ENCODE peak calls at places on chromosomes 13 and 19, in four cellular contexts. Z, N, J and W are unnamed samples.

GRCh38 chr13:50400930-50401553 is 385.8 kb downstream of the KCNRG start:
- DNase-seq in Z (peak; percentile 73), N (peak; percentile 73), J (no peak), W (peak; percentile 88)

GRCh38 chr13:53254495-53254894 is 225.9 kb downstream of the OLFM4 start:
- DNase-seq in Z (no peak), N (no peak), J (no peak), W (peak; percentile 0)

GRCh38 chr19:46821512-46822359 is 28.9 kb downstream of the AP2S1 start:
- DNase-seq in Z (no peak), N (no peak), J (peak; percentile 78), W (no peak)

GRCh38 chr19:53467138-53467502 is 413 bp upstream of the ZNF813 start:
- DNase-seq in Z (no peak), N (no peak), J (no peak), W (no peak)

GRCh38 chr19:56112313-56112709 is 8.8 kb downstream of the ZNF787 start:
- DNase-seq in Z (no peak), N (no peak), J (no peak), W (no peak)

GRCh38 chr19:32627714-32628253 is 46.8 kb downstream of the PDCD5 start:
- DNase-seq in Z (no peak), N (no peak), J (no peak), W (peak; percentile 5)

GRCh38 chr13:44629465-44630183 is 53.5 kb upstream of the TSC22D1 start:
- DNase-seq in Z (no peak), N (no peak), J (no peak), W (peak; percentile 88)

GRCh38 chr19:29201849-29202248 is 11.1 kb downstream of the UQCRFS1 start:
- DNase-seq in Z (no peak), N (no peak), J (no peak), W (no peak)

GRCh38 chr13:63737418-63737817 is 2321.8 kb upstream of the PCDH20 start:
- DNase-seq in Z (no peak), N (no peak), J (peak; percentile 56), W (no peak)

GRCh38 chr19:39127812-39128510 is 2.4 kb downstream of the PAK4 start:
- DNase-seq in Z (no peak), N (no peak), J (no peak), W (no peak)

GRCh38 chr19:29805026-29805925 is 6.5 kb upstream of the CCNE1 start:
- DNase-seq in Z (peak; percentile 14), N (no peak), J (no peak), W (no peak)

GRCh38 chr19:12880551-12881171 is 588 bp downstream of the DNASE2 start:
- DNase-seq in Z (no peak), N (peak; percentile 5), J (peak; percentile 78), W (peak; percentile 41)

GRCh38 chr13:78608705-78609463 is 5.5 kb upstream of the POU4F1 start:
- DNase-seq in Z (no peak), N (no peak), J (no peak), W (no peak)

GRCh38 chr13:44311011-44311481 is 62.6 kb upstream of the SERP2 start:
- DNase-seq in Z (no peak), N (no peak), J (peak; percentile 70), W (no peak)

GRCh38 chr13:106101201-106101600 is 434.3 kb downstream of the EFNB2 start:
- DNase-seq in Z (no peak), N (no peak), J (no peak), W (no peak)

GRCh38 chr13:76331948-76332712 is 554.1 kb downstream of the KCTD12 start:
- DNase-seq in Z (peak; percentile 44), N (peak; percentile 47), J (no peak), W (no peak)

GRCh38 chr19:9171393-9171991 is 7.3 kb upstream of the OR7D2 start:
- DNase-seq in Z (no peak), N (no peak), J (no peak), W (no peak)

GRCh38 chr13:97254809-97255208 is 32.7 kb downstream of the MBNL2 start:
- DNase-seq in Z (peak; percentile 72), N (no peak), J (no peak), W (no peak)

GRCh38 chr19:57664269-57665127 is 4.2 kb upstream of the ZSCAN4 start:
- DNase-seq in Z (peak; percentile 66), N (peak; percentile 2), J (peak; percentile 65), W (peak; percentile 88)

GRCh38 chr19:38070573-38070972 is 153.4 kb downstream of the DPF1 start:
- DNase-seq in Z (peak; percentile 64), N (peak; percentile 29), J (no peak), W (peak; percentile 30)

GRCh38 chr19:18543814-18544475 is 572 bp upstream of the FKBP8 start:
- DNase-seq in Z (peak; percentile 84), N (peak; percentile 62), J (peak; percentile 72), W (peak; percentile 32)

GRCh38 chr13:90872491-90873025 is 474.9 kb upstream of the MIR17HG start:
- DNase-seq in Z (no peak), N (no peak), J (no peak), W (no peak)

GRCh38 chr19:32407004-32407992 is 1.7 kb downstream of the DPY19L3 start:
- DNase-seq in Z (peak; percentile 53), N (peak; percentile 12), J (peak; percentile 80), W (peak; percentile 93)

GRCh38 chr13:110756268-110756667 is 42.8 kb downstream of the ING1 start:
- DNase-seq in Z (peak; percentile 44), N (peak; percentile 90), J (no peak), W (no peak)

GRCh38 chr19:23305555-23305954 is 55.4 kb upstream of the ZNF724 start:
- DNase-seq in Z (no peak), N (no peak), J (no peak), W (no peak)

GRCh38 chr13:110356362-110356761 is 49.3 kb downstream of the COL4A2 start:
- DNase-seq in Z (no peak), N (no peak), J (no peak), W (no peak)

GRCh38 chr13:22662771-22663170 is 518.0 kb upstream of the SGCG start:
- DNase-seq in Z (no peak), N (no peak), J (no peak), W (no peak)

GRCh38 chr19:38698225-38699026 is 45.8 kb downstream of the CAPN12 start:
- DNase-seq in Z (no peak), N (no peak), J (no peak), W (no peak)

GRCh38 chr19:32039446-32039845 is 306.0 kb upstream of the ZNF507 start:
- DNase-seq in Z (no peak), N (no peak), J (no peak), W (no peak)

GRCh38 chr13:110176431-110176830 is 130.5 kb downstream of the COL4A1 start:
- DNase-seq in Z (no peak), N (no peak), J (peak; percentile 55), W (no peak)

GRCh38 chr19:7426986-7427385 is 61.8 kb downstream of the PEX11G start:
- DNase-seq in Z (no peak), N (no peak), J (no peak), W (no peak)

DNA sequence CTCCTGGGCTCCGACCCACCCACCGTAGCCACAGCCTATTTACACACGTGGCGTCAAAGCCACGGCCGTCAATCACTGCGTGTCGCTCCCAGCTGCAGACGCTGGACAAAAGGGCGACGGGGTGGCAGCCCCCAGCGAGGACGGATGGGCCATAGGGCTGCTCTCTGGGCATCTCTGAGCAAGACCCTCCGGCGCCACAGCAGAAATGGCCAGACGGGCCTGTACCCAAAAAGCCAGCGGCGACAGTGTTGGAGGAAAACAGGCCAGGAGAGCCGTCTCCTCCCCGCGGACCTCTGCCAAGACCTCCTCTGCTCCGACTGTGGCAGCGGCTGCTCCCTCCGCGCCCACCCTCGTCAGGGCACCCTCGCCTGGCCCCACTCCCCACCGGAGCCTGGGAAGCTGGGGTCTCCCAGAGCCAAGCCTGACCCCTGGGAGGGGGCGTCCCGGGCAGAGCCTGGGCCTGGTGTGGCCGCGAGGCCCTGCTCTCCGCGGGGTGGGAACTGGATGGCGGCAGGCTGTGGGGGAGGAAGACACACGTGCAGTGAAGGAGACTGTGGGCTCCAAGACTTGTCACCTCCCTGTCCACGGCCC is 2.7 kb downstream of the C2CD4C start:
- DNase-seq in Z (no peak), N (no peak), J (peak; percentile 63), W (no peak)
- H3K4me3 ChIP-seq in Z (no peak overlapping the region), N (no peak overlapping the region), J (no peak overlapping the region), W (no peak overlapping the region)

GRCh38 chr19:17538684-17539287 is 16.7 kb upstream of the COLGALT1 start:
- DNase-seq in Z (peak; percentile 36), N (no peak), J (no peak), W (no peak)
- H3K27ac ChIP-seq in Z (no peak overlapping the region), N (no peak overlapping the region), J (peak overlapping the region; percentile 63), W (no peak overlapping the region)

GRCh38 chr19:43847884-43848283 is 20.8 kb downstream of the ZNF283 start:
- DNase-seq in Z (no peak), N (no peak), J (no peak), W (no peak)

GRCh38 chr19:43841990-43842389 is 14.9 kb downstream of the ZNF283 start:
- DNase-seq in Z (no peak), N (no peak), J (no peak), W (no peak)

GRCh38 chr19:43848821-43849220 is 21.7 kb downstream of the ZNF283 start:
- DNase-seq in Z (no peak), N (no peak), J (no peak), W (no peak)

DNA sequence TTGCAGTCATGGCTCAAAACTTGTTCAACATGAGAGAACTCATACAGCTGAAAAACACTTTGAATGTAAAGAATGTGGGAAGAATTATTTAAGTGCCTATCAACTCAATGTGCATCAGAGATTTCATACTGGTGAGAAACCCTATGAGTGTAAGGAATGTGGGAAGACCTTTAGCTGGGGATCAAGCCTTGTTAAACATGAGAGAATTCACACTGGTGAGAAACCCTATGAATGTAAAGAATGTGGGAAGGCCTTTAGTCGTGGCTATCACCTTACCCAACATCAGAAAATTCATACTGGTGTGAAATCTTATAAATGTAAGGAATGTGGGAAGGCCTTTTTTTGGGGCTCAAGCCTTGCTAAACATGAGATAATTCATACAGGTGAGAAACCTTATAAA is 20.1 kb downstream of the ZNF283 start:
- DNase-seq in Z (no peak), N (no peak), J (no peak), W (no peak)
- H3K4me3 ChIP-seq in Z (peak overlapping the region; percentile 49), N (no peak overlapping the region), J (no peak overlapping the region), W (no peak overlapping the region)

GRCh38 chr19:50931023-50931422 is 19.8 kb upstream of the KLK4 start:
- DNase-seq in Z (no peak), N (no peak), J (no peak), W (no peak)

GRCh38 chr19:50933640-50934039 is 19.2 kb downstream of the KLK5 start:
- DNase-seq in Z (no peak), N (peak; percentile 7), J (no peak), W (no peak)

GRCh38 chr19:50928841-50929240 is 17.6 kb upstream of the KLK4 start:
- DNase-seq in Z (no peak), N (no peak), J (no peak), W (no peak)

GRCh38 chr19:50932018-50932689 is 20.7 kb downstream of the KLK5 start:
- DNase-seq in Z (no peak), N (no peak), J (no peak), W (no peak)

GRCh38 chr19:50932690-50933083 is 20.2 kb downstream of the KLK5 start:
- DNase-seq in Z (no peak), N (no peak), J (no peak), W (no peak)
- H3K27ac ChIP-seq in Z (no peak overlapping the region), N (no peak overlapping the region), J (no peak overlapping the region), W (no peak overlapping the region)